ENCODE peak calls at places on chromosomes 7 and 10, in eight cellular contexts. O, M, G, R, H, K, V and D are unnamed samples.

GRCh38 chr10:32948451-32948850 is 9.6 kb downstream of the ITGB1 start:
- DNase-seq in H (no peak), K (no peak), G (no peak), R (no peak), O (no peak), M (no peak), V (no peak), D (no peak)

GRCh38 chr7:43666938-43667337 is 62.4 kb downstream of the COA1 start:
- DNase-seq in M (no peak), V (no peak), O (no peak), R (no peak), G (no peak), H (no peak), K (no peak), D (no peak)

GRCh38 chr10:23525406-23525805 is 86.5 kb downstream of the OTUD1 start:
- DNase-seq in K (no peak), R (no peak), H (no peak), M (no peak), G (no peak), O (no peak), V (peak), D (no peak)

GRCh38 chr7:157348548-157348947 is 11.7 kb downstream of the DNAJB6 start:
- DNase-seq in H (no peak), O (no peak), V (no peak), M (no peak), K (no peak), G (no peak), R (no peak), D (no peak)

GRCh38 chr7:24419070-24419469 is 135.1 kb downstream of the NPY start:
- DNase-seq in R (no peak), H (no peak), M (no peak), K (no peak), V (peak), G (no peak), O (no peak), D (no peak)

GRCh38 chr10:12909182-12909835 is 92.2 kb downstream of the CCDC3 start:
- DNase-seq in R (no peak), G (no peak), M (no peak), K (no peak), H (no peak), V (no peak), O (no peak), D (no peak)

GRCh38 chr10:125158528-125159485 is 1.6 kb downstream of the CTBP2 start:
- DNase-seq in V (no peak), R (no peak), O (no peak), H (peak), G (no peak), M (no peak), K (no peak), D (no peak)

GRCh38 chr10:42958142-42958868 is 118.6 kb upstream of the RET start:
- DNase-seq in R (no peak), G (no peak), O (no peak), M (no peak), K (no peak), V (no peak), H (no peak), D (no peak)